ENCODE peak calls at places on chromosomes 5 and 9, in eight cellular contexts. E is pancreas, M is endodermal cell, G is HCT116, N is GM06990, W is psoas muscle, O is heart right ventricle, I is skeletal muscle cell. K is an unnamed sample.

GRCh38 chr9:121876212-121876611 is 216.9 kb downstream of the TTLL11 start:
- DNase-seq in O (no peak), I (no peak), G (no peak), N (no peak), E (no peak), W (no peak), M (peak), K (no peak)

GRCh38 chr9:90884178-90884577 is 82.6 kb downstream of the SYK start:
- DNase-seq in W (no peak), E (no peak), M (no peak), G (no peak), O (no peak), I (no peak), N (no peak), K (no peak)

GRCh38 chr9:106613250-106613737 is 249.7 kb upstream of the ZNF462 start:
- DNase-seq in W (no peak), E (peak), M (no peak), O (peak), I (no peak), G (no peak), N (no peak), K (no peak)

GRCh38 chr5:93637697-93638096 is 54.7 kb downstream of the NR2F1 start:
- DNase-seq in E (no peak), N (no peak), W (no peak), O (no peak), G (no peak), M (no peak), I (no peak), K (no peak)

GRCh38 chr9:89676281-89676680 is 71.5 kb downstream of the GADD45G start:
- DNase-seq in M (peak), I (no peak), O (peak), N (no peak), E (peak), W (peak), G (no peak), K (peak)

GRCh38 chr5:115170924-115171510 is 1.3 kb upstream of the TRIM36 start:
- DNase-seq in I (no peak), G (no peak), N (no peak), W (no peak), M (peak), O (no peak), E (no peak), K (peak)

GRCh38 chr9:79120533-79121315 is 451.0 kb upstream of the TLE4 start:
- DNase-seq in N (no peak), E (no peak), I (no peak), M (no peak), O (no peak), G (no peak), W (no peak), K (no peak)

GRCh38 chr9:75889977-75890540 is 414 bp upstream of the PCSK5 start:
- DNase-seq in W (peak), I (no peak), G (no peak), E (peak), M (peak), O (no peak), N (no peak), K (peak)

GRCh38 chr9:90578116-90578815 is 64.4 kb downstream of the DIRAS2 start:
- DNase-seq in W (no peak), E (no peak), N (no peak), G (no peak), O (no peak), M (no peak), I (no peak), K (no peak)

GRCh38 chr9:76927540-76928240 is 21.8 kb upstream of the PRUNE2 start:
- DNase-seq in W (no peak), E (no peak), O (no peak), N (no peak), M (no peak), G (no peak), I (no peak), K (no peak)

GRCh38 chr5:172688735-172689572 is 47.9 kb downstream of the NEURL1B start:
- DNase-seq in E (peak), N (no peak), W (no peak), G (no peak), M (no peak), O (peak), I (no peak), K (no peak)

GRCh38 chr9:122376791-122377190 is 6.0 kb downstream of the PTGS1 start:
- DNase-seq in W (no peak), I (no peak), G (no peak), E (no peak), N (no peak), M (no peak), O (no peak), K (no peak)

GRCh38 chr9:12544700-12545099 is 148.5 kb upstream of the TYRP1 start:
- DNase-seq in M (no peak), N (no peak), I (no peak), E (no peak), W (no peak), G (no peak), O (no peak), K (no peak)

GRCh38 chr9:105647595-105648349 is 14.5 kb upstream of the TAL2 start:
- DNase-seq in W (no peak), G (no peak), I (no peak), E (no peak), N (no peak), M (peak), O (no peak), K (peak)

GRCh38 chr9:36625006-36625600 is 52.4 kb downstream of the MELK start:
- DNase-seq in G (peak), E (peak), W (peak), N (no peak), M (no peak), O (peak), I (peak), K (no peak)

GRCh38 chr9:1267581-1267980 is 217.4 kb downstream of the DMRT2 start:
- DNase-seq in N (no peak), E (peak), O (no peak), I (no peak), M (no peak), W (no peak), G (no peak), K (no peak)

GRCh38 chr9:720239-720881 is 121.1 kb upstream of the DMRT1 start:
- DNase-seq in E (no peak), W (no peak), N (no peak), O (no peak), M (peak), I (no peak), G (no peak), K (no peak)

GRCh38 chr5:137728048-137728447 is 7.8 kb downstream of the KLHL3 start:
- DNase-seq in G (no peak), W (no peak), N (no peak), I (no peak), O (no peak), E (no peak), M (peak), K (no peak)

GRCh38 chr5:11904270-11904906 is at the start of gene CTNND2:
- DNase-seq in E (peak), O (peak), W (no peak), N (peak), I (no peak), G (no peak), M (peak), K (peak)

GRCh38 chr9:110744753-110745522 is 76.3 kb downstream of the MUSK start:
- DNase-seq in G (peak), O (no peak), E (no peak), W (peak), I (peak), M (peak), N (no peak), K (no peak)

GRCh38 chr9:131642496-131643083 is 97.3 kb downstream of the PRRT1B start:
- DNase-seq in N (no peak), O (no peak), I (no peak), W (no peak), G (no peak), M (no peak), E (no peak), K (no peak)

GRCh38 chr5:179234563-179235135 is 110.6 kb downstream of the ADAMTS2 start:
- DNase-seq in M (peak), N (no peak), O (no peak), G (no peak), E (no peak), I (no peak), W (no peak), K (no peak)

GRCh38 chr9:107707915-107708441 is 218.4 kb upstream of the KLF4 start:
- DNase-seq in O (no peak), N (no peak), E (no peak), I (peak), G (no peak), W (no peak), M (no peak), K (no peak)

GRCh38 chr5:135705230-135705631 is 126.4 kb upstream of the CXCL14 start:
- DNase-seq in O (no peak), G (no peak), I (no peak), E (peak), N (no peak), W (no peak), M (peak), K (no peak)

GRCh38 chr5:38921174-38921573 is 75.4 kb downstream of the OSMR start:
- DNase-seq in O (no peak), N (no peak), E (no peak), G (no peak), I (no peak), W (no peak), M (peak), K (no peak)

GRCh38 chr5:54986269-54986654 is 869 bp upstream of the ESM1 start:
- DNase-seq in O (no peak), E (no peak), W (no peak), N (no peak), I (no peak), M (no peak), G (no peak), K (no peak)

GRCh38 chr9:10525972-10526371 is 86.8 kb downstream of the PTPRD start:
- DNase-seq in O (no peak), I (no peak), E (no peak), W (no peak), G (no peak), N (no peak), M (no peak), K (no peak)

GRCh38 chr5:105508519-105508918 is 1945.9 kb upstream of the NUDT12 start:
- DNase-seq in G (no peak), O (no peak), W (no peak), M (no peak), N (no peak), I (no peak), E (no peak), K (no peak)

GRCh38 chr9:109574061-109574882 is 76.2 kb upstream of the PTPN3 start:
- DNase-seq in W (no peak), N (no peak), M (no peak), G (peak), I (peak), O (no peak), E (no peak), K (peak)

GRCh38 chr9:88017086-88017485 is 42.8 kb upstream of the CDK20 start:
- DNase-seq in G (no peak), I (no peak), N (no peak), W (no peak), E (no peak), O (no peak), M (no peak), K (no peak)

GRCh38 chr5:40834391-40834848 is 602 bp downstream of the RPL37 start:
- DNase-seq in M (no peak), E (no peak), O (no peak), N (no peak), W (no peak), G (no peak), I (no peak), K (no peak)

GRCh38 chr5:10202089-10202753 is 47.5 kb downstream of the ATPSCKMT start:
- DNase-seq in E (no peak), G (no peak), O (no peak), I (no peak), M (no peak), W (no peak), N (no peak), K (peak)

GRCh38 chr5:61327761-61328753 is 4.0 kb upstream of the ZSWIM6 start:
- DNase-seq in I (peak), N (peak), E (no peak), O (no peak), W (no peak), M (peak), G (no peak), K (no peak)

GRCh38 chr5:88734983-88735382 is 148.0 kb downstream of the MEF2C start:
- DNase-seq in W (no peak), G (no peak), O (no peak), I (no peak), N (peak), E (no peak), M (no peak), K (no peak)

GRCh38 chr9:121275781-121276658 is 8.1 kb downstream of the GSN start:
- DNase-seq in N (no peak), I (no peak), M (no peak), G (no peak), O (no peak), W (no peak), E (no peak), K (no peak)

GRCh38 chr9:131298341-131298740 is 8.8 kb downstream of the PLPP7 start:
- DNase-seq in O (no peak), M (no peak), N (no peak), W (peak), I (no peak), E (no peak), G (no peak), K (no peak)

GRCh38 chr5:151196556-151197290 is 27.2 kb downstream of the CCDC69 start:
- DNase-seq in O (no peak), W (no peak), I (no peak), G (no peak), M (no peak), E (no peak), N (peak), K (no peak)

GRCh38 chr9:130172161-130172857 is at the start of gene NCS1:
- DNase-seq in M (peak), O (peak), G (peak), W (peak), E (peak), N (no peak), I (peak), K (peak)
- H3K4me3 ChIP-seq in M (peak), O (peak), G (peak), W (peak), E (peak), N (no peak), I (peak), K (peak)

GRCh38 chr5:6632931-6633468 is at the start of the genes NSUN2 and SRD5A1:
- DNase-seq in N (peak), G (peak), I (peak), O (peak), W (peak), M (peak), E (peak), K (peak)

GRCh38 chr5:6636293-6636692 is 3.1 kb downstream of the SRD5A1 start:
- DNase-seq in E (no peak), M (no peak), N (no peak), O (no peak), I (no peak), G (no peak), W (no peak), K (no peak)

GRCh38 chr5:6633469-6634326 is 458 bp downstream of the SRD5A1 start:
- DNase-seq in N (no peak), O (no peak), E (no peak), I (no peak), W (no peak), M (peak), G (no peak), K (peak)

GRCh38 chr5:6634327-6634713 is 1.1 kb downstream of the SRD5A1 start:
- DNase-seq in I (no peak), M (peak), G (no peak), O (no peak), N (peak), W (no peak), E (no peak), K (no peak)

GRCh38 chr5:6634788-6635430 is 1.7 kb downstream of the SRD5A1 start:
- DNase-seq in I (no peak), N (no peak), E (no peak), G (no peak), W (no peak), M (no peak), O (no peak), K (no peak)
- H3K4me3 ChIP-seq in I (no peak), N (peak), E (no peak), G (no peak), W (no peak), M (peak), O (no peak), K (no peak)

DNA sequence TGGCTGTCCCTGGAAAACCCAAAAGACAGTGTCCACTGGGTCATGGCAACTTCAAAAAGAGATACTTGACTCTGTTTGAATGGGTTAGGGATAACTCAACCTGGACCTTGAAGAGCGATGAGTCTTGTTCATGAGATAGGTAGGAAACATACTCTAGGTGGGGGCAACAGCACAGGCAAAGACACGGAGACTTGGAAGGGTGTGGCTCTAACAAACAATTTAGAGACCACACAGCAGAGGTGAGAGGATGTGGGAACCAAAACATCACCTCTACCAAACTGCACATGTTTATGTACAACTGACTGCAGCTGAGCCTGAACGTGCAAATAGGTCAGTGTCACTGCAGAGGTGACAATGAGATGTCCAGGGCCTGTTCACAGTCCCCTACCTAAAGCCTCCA is 247.7 kb upstream of the ADRA1B start:
- DNase-seq in N (no peak), G (no peak), E (no peak), O (no peak), I (no peak), W (no peak), M (no peak), K (no peak)
- H3K4me3 ChIP-seq in N (no peak), G (no peak), E (no peak), O (no peak), I (no peak), W (no peak), M (no peak), K (no peak)

GRCh38 chr9:127543221-127543620 is 68.9 kb upstream of the STXBP1 start:
- DNase-seq in N (no peak), M (no peak), I (no peak), E (no peak), W (peak), G (no peak), O (no peak), K (no peak)

GRCh38 chr9:127543973-127544533 is 68.0 kb upstream of the STXBP1 start:
- DNase-seq in O (no peak), G (no peak), E (no peak), M (no peak), W (no peak), N (no peak), I (no peak), K (no peak)

GRCh38 chr9:127548352-127548878 is 63.7 kb upstream of the STXBP1 start:
- DNase-seq in W (no peak), G (no peak), I (no peak), M (no peak), E (no peak), N (no peak), O (no peak), K (no peak)

GRCh38 chr9:127546125-127546832 is 65.8 kb upstream of the STXBP1 start:
- DNase-seq in I (no peak), N (no peak), O (no peak), E (peak), G (no peak), W (no peak), M (no peak), K (no peak)

GRCh38 chr9:127545196-127546124 is 66.6 kb upstream of the STXBP1 start:
- DNase-seq in M (peak), E (peak), W (peak), G (no peak), O (no peak), I (no peak), N (no peak), K (no peak)
- H3K4me3 ChIP-seq in M (no peak), E (no peak), W (no peak), G (no peak), O (no peak), I (no peak), N (no peak), K (no peak)

GRCh38 chr9:136346157-136346481 is 17.4 kb downstream of the DNLZ start:
- DNase-seq in N (no peak), I (no peak), M (no peak), G (no peak), O (no peak), E (no peak), W (no peak), K (no peak)

GRCh38 chr9:136344544-136345280 is 17.4 kb downstream of the GPSM1 start:
- DNase-seq in M (no peak), I (no peak), G (no peak), O (no peak), E (peak), N (no peak), W (no peak), K (no peak)

GRCh38 chr9:136343884-136344269 is 16.5 kb downstream of the GPSM1 start:
- DNase-seq in O (no peak), G (no peak), I (no peak), M (no peak), E (no peak), N (no peak), W (no peak), K (no peak)

GRCh38 chr9:136346927-136347465 is 16.5 kb downstream of the DNLZ start:
- DNase-seq in M (no peak), W (no peak), O (no peak), G (no peak), E (no peak), N (no peak), I (no peak), K (no peak)

GRCh38 chr9:136345281-136346156 is 18.0 kb downstream of the DNLZ start:
- DNase-seq in G (no peak), O (peak), N (no peak), E (no peak), W (peak), M (peak), I (no peak), K (peak)
- H3K4me3 ChIP-seq in G (no peak), O (no peak), N (no peak), E (no peak), W (no peak), M (no peak), I (no peak), K (no peak)

GRCh38 chr5:177453852-177454396 is 7.3 kb downstream of the PRR7 start:
- DNase-seq in O (peak), G (no peak), W (no peak), E (no peak), M (no peak), N (no peak), I (no peak), K (no peak)
- H3K4me3 ChIP-seq in O (peak), G (peak), W (peak), E (peak), M (peak), N (peak), I (peak), K (peak)

GRCh38 chr5:169339869-169340268 is 38.9 kb upstream of the SLIT3 start:
- DNase-seq in G (no peak), W (no peak), E (no peak), M (no peak), N (no peak), O (no peak), I (no peak), K (no peak)

GRCh38 chr5:169335806-169336205 is 34.9 kb upstream of the SLIT3 start:
- DNase-seq in I (no peak), W (no peak), M (no peak), O (no peak), G (no peak), E (no peak), N (no peak), K (no peak)

GRCh38 chr5:169331292-169331852 is 30.4 kb upstream of the SLIT3 start:
- DNase-seq in E (no peak), O (no peak), N (no peak), W (no peak), G (no peak), I (no peak), M (no peak), K (no peak)

DNA sequence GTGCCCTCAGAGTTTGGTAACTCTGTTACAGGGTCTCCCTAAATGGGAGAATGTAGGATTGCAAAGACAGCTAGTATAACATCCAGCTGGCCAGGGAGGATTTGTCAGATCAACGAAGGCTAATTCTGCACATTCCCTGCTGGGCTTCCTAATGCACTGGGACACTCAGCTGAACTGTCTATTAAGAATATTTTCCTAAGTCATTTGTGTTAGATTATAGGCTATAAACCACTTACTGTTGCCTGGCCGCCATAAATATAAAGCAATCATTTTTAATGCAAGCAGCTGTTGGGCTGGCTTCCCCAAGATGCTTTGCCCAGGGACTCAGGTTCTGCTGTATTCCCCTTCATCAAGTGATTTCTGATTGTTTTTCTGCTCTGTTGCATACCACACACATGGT is 35.3 kb upstream of the SLIT3 start:
- DNase-seq in W (no peak), N (no peak), E (no peak), M (no peak), G (no peak), I (no peak), O (no peak), K (no peak)
- H3K4me3 ChIP-seq in W (no peak), N (no peak), E (no peak), M (no peak), G (no peak), I (no peak), O (no peak), K (no peak)